ENCODE peak calls at places on chromosomes 2 and 18, in six cellular contexts. B, J, D, M, C and K are unnamed samples.

GRCh38 chr2:25301453-25302352 is 40.0 kb downstream of the DNMT3A start:
- DNase-seq in C (no peak), B (no peak), M (no peak), D (no peak), J (no peak), K (peak)

GRCh38 chr2:147382322-147382948 is 462.4 kb upstream of the ACVR2A start:
- DNase-seq in D (no peak), M (no peak), J (peak), C (no peak), B (no peak), K (no peak)

GRCh38 chr2:71888741-71889445 is 258.8 kb downstream of the CYP26B1 start:
- DNase-seq in M (no peak), B (peak), C (no peak), J (no peak), D (no peak), K (peak)

GRCh38 chr2:132668986-132669853 is 785 bp downstream of the LYPD1 start:
- DNase-seq in M (no peak), J (no peak), D (no peak), B (no peak), C (no peak), K (no peak)

GRCh38 chr18:75125359-75126331 is 83.3 kb downstream of the PTGR3 start:
- DNase-seq in J (no peak), D (no peak), M (no peak), C (no peak), B (peak), K (no peak)

GRCh38 chr2:221571391-221572179 is 519 bp downstream of the EPHA4 start:
- DNase-seq in D (peak), B (no peak), M (peak), J (peak), C (peak), K (peak)

GRCh38 chr2:191065785-191066184 is 51.8 kb upstream of the STAT1 start:
- DNase-seq in J (no peak), C (no peak), B (no peak), M (no peak), D (no peak), K (peak)

GRCh38 chr18:28855524-28855923 is 678.6 kb upstream of the CDH2 start:
- DNase-seq in M (no peak), J (no peak), B (no peak), C (no peak), D (no peak), K (peak)

GRCh38 chr2:240948086-240948485 is 42.0 kb downstream of the CROCC2 start:
- DNase-seq in M (peak), J (no peak), C (peak), D (no peak), B (no peak), K (no peak)

GRCh38 chr2:21866316-21866715 is 742.5 kb downstream of the TDRD15 start:
- DNase-seq in C (no peak), J (no peak), D (no peak), M (no peak), B (no peak), K (no peak)

GRCh38 chr2:163717474-163717873 is 18.3 kb downstream of the FIGN start:
- DNase-seq in B (no peak), C (no peak), J (no peak), D (no peak), M (no peak), K (no peak)

GRCh38 chr2:62287895-62288589 is 92.1 kb downstream of the B3GNT2 start:
- DNase-seq in M (peak), J (peak), B (no peak), C (peak), D (no peak), K (peak)

GRCh38 chr2:171272039-171272438 is 111.3 kb upstream of the TLK1 start:
- DNase-seq in M (no peak), D (peak), B (no peak), C (peak), J (no peak), K (peak)

GRCh38 chr2:40658917-40659316 is 207.0 kb upstream of the SLC8A1 start:
- DNase-seq in J (no peak), M (no peak), B (no peak), D (no peak), C (no peak), K (peak)

GRCh38 chr18:74951165-74951760 is 257.7 kb downstream of the PTGR3 start:
- DNase-seq in B (no peak), C (peak), J (no peak), M (no peak), D (peak), K (peak)

GRCh38 chr18:68445668-68446426 is 269.1 kb downstream of the TMX3 start:
- DNase-seq in M (no peak), J (no peak), B (no peak), D (no peak), C (no peak), K (no peak)

GRCh38 chr2:174985624-174986023 is 19.6 kb downstream of the CHN1 start:
- DNase-seq in B (no peak), C (no peak), J (no peak), D (no peak), M (no peak), K (peak)

GRCh38 chr2:106223347-106223746 is 29.2 kb upstream of the UXS1 start:
- DNase-seq in C (no peak), D (no peak), B (no peak), J (no peak), M (no peak), K (no peak)

GRCh38 chr2:128564551-128564950 is 245.9 kb upstream of the HS6ST1 start:
- DNase-seq in D (no peak), C (no peak), J (no peak), B (no peak), M (no peak), K (no peak)

GRCh38 chr2:173568054-173568453 is 213.4 kb downstream of the CDCA7 start:
- DNase-seq in J (no peak), M (no peak), D (no peak), B (no peak), C (no peak), K (peak)

GRCh38 chr2:171811229-171811628 is 82.8 kb downstream of the SLC25A12 start:
- DNase-seq in C (no peak), B (no peak), J (no peak), M (no peak), D (peak), K (peak)

GRCh38 chr2:164620873-164621760 is at the start of gene GRB14:
- DNase-seq in C (peak), J (peak), B (no peak), D (peak), M (peak), K (peak)

GRCh38 chr18:28690100-28690499 is 513.2 kb upstream of the CDH2 start:
- DNase-seq in C (no peak), J (no peak), M (no peak), D (no peak), B (no peak), K (no peak)

GRCh38 chr2:144265654-144266053 is 254.3 kb downstream of the ZEB2 start:
- DNase-seq in D (no peak), C (no peak), M (no peak), B (no peak), J (no peak), K (no peak)

GRCh38 chr18:51437280-51438271 is 240.1 kb upstream of the MEX3C start:
- DNase-seq in C (no peak), M (no peak), J (no peak), D (no peak), B (no peak), K (no peak)

GRCh38 chr2:9594361-9595063 is 36.3 kb downstream of the YWHAQ start:
- DNase-seq in C (no peak), B (no peak), D (peak), M (no peak), J (no peak), K (peak)

GRCh38 chr18:33183136-33183535 is 257.4 kb downstream of the CCDC178 start:
- DNase-seq in D (no peak), M (no peak), C (no peak), J (no peak), B (no peak), K (no peak)
- H3K4me3 ChIP-seq in D (no peak), M (no peak), C (no peak), J (no peak), B (no peak), K (no peak)

DNA sequence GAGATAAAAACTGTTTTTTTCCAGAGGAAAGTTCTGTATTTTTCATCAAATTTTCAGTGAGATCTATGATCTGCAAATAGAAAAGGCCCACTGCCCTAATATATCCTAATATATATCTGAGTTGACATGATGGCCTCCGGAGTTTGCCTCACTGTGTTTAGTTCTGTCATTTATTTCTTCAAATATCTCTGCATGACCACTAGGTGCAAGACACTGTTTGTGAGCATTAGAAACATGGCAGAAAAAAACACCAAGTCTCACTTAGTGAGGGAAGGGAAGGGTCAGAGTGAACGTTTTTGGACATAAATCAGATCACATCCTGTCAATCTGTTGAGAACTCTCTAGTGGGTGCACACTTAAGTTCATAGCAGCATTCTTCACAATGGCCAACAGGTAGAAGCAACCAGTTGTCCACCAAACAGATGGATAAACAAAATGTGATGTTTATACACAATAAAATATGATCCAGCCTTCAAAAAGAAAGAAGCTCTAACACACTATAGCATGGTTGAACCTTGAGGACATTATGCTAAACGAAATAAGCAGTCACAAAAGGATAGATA is 53.4 kb downstream of the SPIRE1 start:
- DNase-seq in M (no peak), J (no peak), B (no peak), D (peak), C (no peak), K (no peak)
- TF ChIP-seq CTCF in M (no peak), J (no peak), B (no peak), D (no peak), C (no peak), K (no peak)

GRCh38 chr2:233119806-233120205 is 59.7 kb downstream of the INPP5D start:
- DNase-seq in J (no peak), M (no peak), B (no peak), D (no peak), C (no peak), K (no peak)

GRCh38 chr2:233119123-233119522 is 59.0 kb downstream of the INPP5D start:
- DNase-seq in C (no peak), J (no peak), B (no peak), M (no peak), D (no peak), K (no peak)

GRCh38 chr2:233117811-233118480 is 57.8 kb downstream of the INPP5D start:
- DNase-seq in D (no peak), J (no peak), B (no peak), M (no peak), C (no peak), K (no peak)

GRCh38 chr2:233117351-233117750 is 57.2 kb downstream of the INPP5D start:
- DNase-seq in M (no peak), B (no peak), C (no peak), J (no peak), D (no peak), K (no peak)

GRCh38 chr2:233118601-233119000 is 58.5 kb downstream of the INPP5D start:
- DNase-seq in C (no peak), M (no peak), J (no peak), D (no peak), B (no peak), K (no peak)
- H3K4me3 ChIP-seq in C (no peak), M (no peak), J (no peak), D (no peak), B (no peak), K (no peak)

DNA sequence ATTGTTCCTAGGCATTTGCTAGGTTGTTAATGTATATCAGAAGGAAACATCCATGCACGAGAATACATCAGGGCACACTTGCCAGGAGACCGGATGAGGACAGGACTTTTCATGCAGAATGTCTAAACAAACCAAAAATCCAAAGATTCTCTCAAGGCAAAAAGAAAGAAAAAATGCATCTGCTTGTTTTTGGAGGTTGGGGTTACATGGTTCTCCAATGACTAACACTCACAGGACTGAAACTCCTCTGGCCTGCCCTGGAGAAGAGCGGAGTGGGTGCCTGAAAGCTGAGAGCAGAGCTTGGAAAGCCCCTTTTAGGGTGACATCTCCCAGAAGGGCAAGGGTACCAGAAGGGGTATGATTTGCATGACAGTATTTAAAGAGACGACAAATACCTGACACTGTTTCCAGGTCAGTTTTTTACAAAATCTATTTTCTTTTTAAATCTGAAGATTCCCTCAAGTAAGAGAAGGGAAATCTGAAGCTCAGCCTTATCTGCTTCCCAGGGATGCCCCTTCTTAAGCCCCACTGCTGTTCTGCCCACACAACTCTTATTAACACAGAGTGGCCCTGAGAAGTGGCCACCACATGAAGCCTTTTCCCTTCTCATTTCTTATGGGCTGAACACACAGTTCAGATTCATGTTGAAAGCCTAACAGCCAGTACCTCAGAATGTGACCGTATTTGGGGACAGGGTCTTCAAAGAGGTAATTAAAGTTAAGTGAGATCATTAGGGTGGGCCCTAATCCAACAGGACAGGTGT is 216.4 kb downstream of the STK39 start:
- DNase-seq in J (no peak), B (no peak), M (no peak), D (no peak), C (no peak), K (peak)
- TF ChIP-seq CTCF in J (no peak), B (no peak), M (no peak), D (no peak), C (no peak), K (no peak)

GRCh38 chr2:200659410-200659809 is 73.6 kb downstream of the AOX1 start:
- DNase-seq in B (no peak), C (no peak), D (no peak), M (no peak), J (no peak), K (no peak)
- H3K4me3 ChIP-seq in B (no peak), C (no peak), D (no peak), M (no peak), J (no peak), K (no peak)

DNA sequence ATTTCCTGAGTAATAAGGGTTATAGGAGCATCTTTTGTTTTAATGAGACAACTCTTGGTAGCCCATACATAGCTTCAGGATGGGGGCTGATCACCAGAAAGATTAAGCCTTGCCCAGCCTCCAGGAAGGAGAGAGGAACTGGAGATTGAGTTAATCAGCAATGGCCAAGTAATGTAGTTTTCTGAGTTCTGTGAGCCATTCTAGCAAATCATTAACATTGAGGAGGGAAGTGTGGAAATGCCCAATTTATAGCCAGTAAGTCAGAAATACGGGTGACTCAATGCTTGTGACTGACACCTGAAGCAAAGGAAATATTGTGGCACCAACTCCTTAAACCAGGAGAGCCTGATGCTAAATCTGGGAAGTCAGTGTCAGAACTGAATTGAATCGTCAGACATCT is 205.1 kb upstream of the SRD5A2 start:
- DNase-seq in B (no peak), M (no peak), C (no peak), J (no peak), D (no peak), K (no peak)
- TF ChIP-seq CTCF in B (no peak), M (no peak), C (no peak), J (no peak), D (no peak), K (no peak)